ENCODE peak calls at places on chromosome 21, in six cellular contexts. X, G, M, L, U and O are unnamed samples.

GRCh38 chr21:32806810-32807386 is 35.3 kb upstream of the PAXBP1 start:
- DNase-seq in U (no peak), L (peak), M (no peak), G (no peak), X (no peak), O (no peak)

GRCh38 chr21:26224351-26224750 is 53.8 kb upstream of the APP start:
- DNase-seq in L (no peak), U (no peak), M (no peak), G (no peak), X (no peak), O (no peak)

GRCh38 chr21:34989337-34990151 is 59.6 kb downstream of the RUNX1 start:
- DNase-seq in M (no peak), U (no peak), L (peak), G (no peak), X (no peak), O (no peak)

GRCh38 chr21:42858957-42859890 is 20.1 kb downstream of the WDR4 start:
- DNase-seq in G (no peak), U (no peak), L (no peak), X (no peak), M (no peak), O (no peak)

GRCh38 chr21:46057710-46058241 is 40.1 kb upstream of the COL6A2 start:
- DNase-seq in X (no peak), U (no peak), L (no peak), M (no peak), G (no peak), O (no peak)

GRCh38 chr21:42527489-42528158 is 14.0 kb downstream of the SLC37A1 start:
- DNase-seq in U (no peak), L (no peak), X (no peak), M (no peak), G (no peak), O (no peak)

GRCh38 chr21:45818904-45819285 is 162.7 kb upstream of the COL6A1 start:
- DNase-seq in U (no peak), G (peak), X (no peak), M (no peak), L (peak), O (no peak)

GRCh38 chr21:31878831-31879230 is 6.0 kb downstream of the HUNK start:
- DNase-seq in X (no peak), G (no peak), U (no peak), L (no peak), M (no peak), O (no peak)

GRCh38 chr21:31337991-31338891 is 5.8 kb downstream of the TIAM1 start:
- DNase-seq in X (peak), U (no peak), G (no peak), L (no peak), M (no peak), O (no peak)

GRCh38 chr21:32256873-32257620 is 21.8 kb downstream of the MIS18A start:
- DNase-seq in M (no peak), L (peak), U (peak), X (no peak), G (no peak), O (no peak)

GRCh38 chr21:42071146-42071737 is at the start of gene UMODL1:
- DNase-seq in L (no peak), M (no peak), X (no peak), U (no peak), G (no peak), O (no peak)

GRCh38 chr21:44706026-44706705 is 5.2 kb downstream of the TSPEAR start:
- DNase-seq in X (no peak), L (no peak), M (peak), U (no peak), G (no peak), O (no peak)
- TF ChIP-seq CTCF in X (no peak), L (no peak), M (no peak), U (no peak), G (no peak), O (no peak)

DNA sequence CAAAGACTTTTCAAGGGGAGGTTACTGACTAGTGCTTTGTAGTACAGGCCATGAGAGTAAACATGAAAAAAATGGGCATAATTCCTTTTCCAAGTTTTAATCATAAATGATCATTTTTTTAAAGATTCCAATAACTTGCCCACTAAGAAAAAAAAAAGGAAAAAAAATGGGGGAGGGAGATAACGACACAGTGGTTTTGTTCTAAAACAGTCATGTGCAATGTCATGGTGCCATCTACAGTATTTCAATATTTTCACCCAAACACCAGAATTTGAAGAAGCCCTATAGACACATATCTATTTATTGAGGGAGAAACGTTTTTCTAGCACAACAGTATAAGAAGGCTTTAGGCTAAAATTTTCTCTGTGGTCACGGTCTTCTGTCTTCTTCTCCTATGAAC is 250.2 kb downstream of the LTN1 start:
- DNase-seq in G (no peak), X (peak), M (no peak), L (peak), U (no peak), O (no peak)
- TF ChIP-seq CTCF in G (no peak), X (peak), M (no peak), L (peak), U (peak), O (no peak)

DNA sequence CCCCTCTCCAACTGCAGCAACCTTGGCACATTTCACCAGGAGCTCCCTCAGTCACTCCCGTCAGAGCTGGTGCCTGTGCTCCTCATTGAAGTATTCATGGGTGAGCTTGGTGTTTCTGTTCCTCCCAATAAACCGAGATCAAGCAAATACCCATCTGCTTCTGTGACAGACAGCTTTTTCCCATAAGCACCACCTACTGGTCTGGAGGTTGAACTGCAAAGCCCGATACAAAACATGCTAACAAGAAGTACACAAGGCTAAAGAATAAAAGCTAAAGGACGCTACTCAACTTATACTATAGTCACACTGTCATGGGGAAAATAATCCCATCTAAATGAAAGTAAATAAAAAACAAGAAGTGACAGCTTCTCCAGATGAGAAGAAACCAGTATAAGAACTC is 111.9 kb upstream of the C21orf91 start:
- DNase-seq in X (no peak), M (no peak), L (no peak), G (no peak), U (no peak), O (no peak)
- TF ChIP-seq CTCF in X (peak), M (no peak), L (peak), G (peak), U (no peak), O (no peak)

GRCh38 chr21:38702196-38702595 is 103.5 kb upstream of the ETS2 start:
- DNase-seq in U (no peak), X (no peak), L (no peak), M (no peak), G (no peak), O (no peak)

GRCh38 chr21:38699048-38699447 is 106.7 kb upstream of the ETS2 start:
- DNase-seq in X (no peak), G (no peak), M (no peak), L (no peak), U (no peak), O (no peak)

GRCh38 chr21:38691626-38692025 is 114.1 kb upstream of the ETS2 start:
- DNase-seq in G (no peak), M (no peak), X (no peak), L (no peak), U (no peak), O (no peak)

GRCh38 chr21:38696617-38697016 is 109.1 kb upstream of the ETS2 start:
- DNase-seq in G (no peak), M (no peak), L (no peak), U (no peak), X (no peak), O (no peak)
- TF ChIP-seq CTCF in G (no peak), M (no peak), L (no peak), U (no peak), X (no peak), O (no peak)

DNA sequence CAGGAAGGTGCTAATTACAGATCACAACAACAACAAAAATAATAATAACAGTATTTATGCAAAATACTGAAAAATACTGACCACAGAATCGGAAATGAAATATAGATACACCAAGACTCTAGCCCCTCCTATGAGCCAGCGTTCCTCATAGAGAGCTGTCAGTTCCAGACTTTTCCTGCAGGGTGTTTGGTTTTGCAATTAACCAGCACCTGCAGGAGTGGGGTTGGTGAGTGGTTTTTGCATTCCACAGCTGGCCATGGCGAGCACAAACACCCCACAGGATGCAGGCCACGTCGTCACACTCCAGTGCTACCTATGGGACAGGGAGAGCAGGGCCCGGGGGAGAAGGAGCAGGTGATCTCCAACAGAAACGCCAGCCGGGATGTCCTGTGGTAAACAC is 94.1 kb downstream of the ERG start:
- DNase-seq in X (no peak), U (no peak), L (no peak), M (no peak), G (no peak), O (no peak)
- TF ChIP-seq CTCF in X (no peak), U (no peak), L (no peak), M (no peak), G (no peak), O (no peak)

DNA sequence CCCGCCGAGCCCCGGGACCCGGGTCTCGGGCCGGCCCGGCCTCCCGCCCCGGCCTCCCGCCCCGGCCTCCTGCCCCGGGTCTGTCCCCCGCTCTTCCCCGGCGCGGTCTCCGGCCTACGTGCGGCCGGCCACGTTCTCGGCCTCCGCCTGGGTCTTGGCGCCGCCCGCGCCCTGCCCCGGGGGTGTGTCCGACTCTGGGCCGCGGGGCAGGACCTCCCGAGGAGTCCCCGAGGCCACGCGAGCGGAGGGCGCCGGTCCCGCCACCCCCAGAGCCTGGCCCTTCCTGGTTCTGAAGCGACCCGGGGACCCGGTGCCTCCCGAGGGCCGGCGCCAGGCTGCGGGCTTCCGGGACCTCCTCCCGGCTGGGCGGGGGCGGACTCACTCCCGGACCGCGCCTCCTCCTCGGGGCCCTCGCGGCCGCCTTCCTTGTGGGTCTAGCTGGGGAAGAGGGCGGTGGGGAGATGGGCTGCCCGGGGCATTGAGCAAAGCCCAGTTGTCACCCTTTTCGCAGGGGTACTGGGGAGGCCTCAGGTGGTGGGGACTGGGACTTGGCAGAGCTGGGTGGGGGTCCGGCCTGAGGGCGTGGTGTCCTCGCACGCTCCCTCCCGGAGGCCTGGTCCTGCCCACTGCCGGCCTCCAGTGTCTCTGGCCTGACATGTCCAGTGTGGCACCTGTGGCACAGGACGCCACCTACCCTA is 558 bp downstream of the PFKL start:
- DNase-seq in G (no peak), M (no peak), L (peak), X (no peak), U (no peak), O (peak)
- TF ChIP-seq CTCF in G (no peak), M (no peak), L (no peak), X (peak), U (no peak), O (no peak)

GRCh38 chr21:21690068-21690665 is 692.0 kb downstream of the NCAM2 start:
- DNase-seq in M (no peak), G (no peak), U (no peak), X (no peak), L (no peak), O (no peak)

GRCh38 chr21:21688877-21689276 is 690.7 kb downstream of the NCAM2 start:
- DNase-seq in L (peak), G (no peak), M (no peak), X (no peak), U (no peak), O (no peak)
- TF ChIP-seq CTCF in L (peak), G (no peak), M (no peak), X (peak), U (peak), O (no peak)

DNA sequence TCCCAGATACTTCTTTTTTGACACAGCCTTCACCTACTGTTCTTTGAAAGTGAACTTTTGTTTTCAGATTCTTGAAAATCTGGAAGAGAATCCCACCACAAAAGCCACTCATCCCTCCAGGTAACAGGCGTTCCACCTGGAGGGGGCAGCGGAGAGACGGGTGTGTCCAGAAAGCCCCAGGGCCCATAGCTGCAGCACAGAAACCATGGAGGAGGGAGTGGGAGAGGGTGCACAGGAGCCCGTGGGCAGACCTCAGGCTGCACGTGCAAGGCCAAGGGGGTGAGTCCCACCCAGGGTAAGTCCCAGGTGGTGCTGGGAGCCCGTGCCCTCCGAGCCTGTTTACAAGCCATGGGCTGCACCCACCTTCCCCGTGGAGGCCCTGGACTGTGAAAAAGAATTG is 86.5 kb downstream of the PSMG1 start:
- DNase-seq in M (no peak), L (no peak), U (no peak), G (no peak), X (no peak), O (no peak)
- TF ChIP-seq CTCF in M (no peak), L (peak), U (no peak), G (no peak), X (no peak), O (no peak)

DNA sequence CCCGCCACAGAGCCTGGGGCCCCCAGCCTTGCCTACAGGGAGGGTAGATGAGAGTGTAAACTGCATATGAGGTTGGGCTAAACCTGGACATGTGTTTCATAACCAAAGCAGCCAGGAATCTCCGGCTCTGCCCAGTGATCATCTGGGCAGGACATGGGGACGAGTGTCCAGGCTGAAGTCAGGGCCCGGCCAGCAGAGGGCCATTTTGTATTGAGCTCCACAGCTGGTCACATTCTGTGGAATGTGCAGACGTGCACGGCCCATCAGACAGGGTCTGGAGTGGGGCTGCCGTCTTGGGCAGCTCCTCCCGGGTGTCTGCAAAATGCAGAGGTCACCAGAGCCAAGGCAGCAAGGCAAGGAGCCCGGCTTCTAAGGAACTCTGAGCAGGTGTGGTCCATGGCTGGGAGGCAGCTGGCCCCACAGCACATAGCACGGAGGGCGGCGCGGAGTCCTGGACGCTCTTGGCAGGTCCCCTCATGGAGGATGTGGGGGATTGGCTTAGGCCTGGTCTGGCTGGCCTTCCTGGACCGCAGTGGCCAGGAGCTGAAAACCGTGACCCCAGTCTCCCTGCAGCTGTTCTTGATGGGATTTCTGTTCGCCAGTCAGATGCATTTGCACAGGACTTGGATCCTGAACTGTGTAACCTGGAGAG is 6.3 kb downstream of the LRRC3 start:
- DNase-seq in U (no peak), L (no peak), X (no peak), M (no peak), G (no peak), O (no peak)
- TF ChIP-seq CTCF in U (no peak), L (no peak), X (peak), M (no peak), G (no peak), O (no peak)